ENCODE peak calls at places on chromosomes 11 and 22, in nine cellular contexts. L is adrenal gland, G is esophagus squamous epithelium, J is A549, E is spleen, P is heart left ventricle, H is ovary, K is prostate gland, S is right lobe of liver. B is an unnamed sample. For H3K4me1, the result is how much of the 10 kb centered on the place peaks cover.

GRCh38 chr11:102577182-102577581 is 46.6 kb upstream of the MMP7 start:
- DNase-seq in L (no peak), G (no peak), J (no peak), E (no peak), P (no peak), H (no peak), K (no peak), S (no peak), B (no peak)

GRCh38 chr22:39077513-39077840 is 402 bp downstream of the APOBEC3G start:
- DNase-seq in L (no peak), G (no peak), J (no peak), E (no peak), P (no peak), H (peak), K (no peak), S (no peak), B (no peak)

GRCh38 chr11:61111060-61111435 is 8.8 kb downstream of the CD5 start:
- DNase-seq in L (no peak), G (no peak), J (no peak), E (peak), P (no peak), H (no peak), K (no peak), S (peak), B (no peak)

GRCh38 chr11:74023291-74023690 is 14.4 kb upstream of the UCP3 start:
- DNase-seq in L (no peak), G (no peak), J (no peak), E (no peak), P (no peak), H (no peak), K (no peak), S (no peak), B (no peak)

GRCh38 chr11:64803846-64804345 is 882 bp upstream of the MAP4K2 start:
- DNase-seq in L (no peak), G (no peak), J (no peak), E (no peak), P (no peak), H (peak), K (no peak), S (peak), B (no peak)

GRCh38 chr11:77171885-77172665 is 44.0 kb downstream of the MYO7A start:
- DNase-seq in L (no peak), G (no peak), J (no peak), E (no peak), P (no peak), H (no peak), K (no peak), S (peak), B (no peak)

GRCh38 chr11:44943118-44943517 is 7.6 kb downstream of the TP53I11 start:
- DNase-seq in L (no peak), G (no peak), J (no peak), E (peak), P (no peak), H (no peak), K (no peak), S (no peak), B (no peak)

GRCh38 chr11:128931661-128932060 is 11.0 kb downstream of the TP53AIP1 start:
- DNase-seq in L (no peak), G (no peak), J (no peak), E (no peak), P (no peak), H (no peak), K (no peak), S (no peak), B (no peak)

GRCh38 chr22:33538277-33538885 is 381.9 kb downstream of the LARGE1 start:
- DNase-seq in L (peak), G (no peak), J (no peak), E (no peak), P (no peak), H (no peak), K (no peak), S (no peak), B (no peak)

GRCh38 chr11:2825261-2825885 is 60.2 kb downstream of the CDKN1C start:
- DNase-seq in L (peak), G (no peak), J (no peak), E (no peak), P (peak), H (peak), K (peak), S (peak), B (peak)

GRCh38 chr11:13126430-13126829 is 117.3 kb downstream of the RASSF10 start:
- DNase-seq in L (no peak), G (no peak), J (peak), E (no peak), P (no peak), H (no peak), K (no peak), S (no peak), B (no peak)

GRCh38 chr11:100855466-100856067 is 168.5 kb downstream of the ARHGAP42 start:
- DNase-seq in L (no peak), G (no peak), J (peak), E (no peak), P (no peak), H (no peak), K (no peak), S (no peak), B (no peak)

GRCh38 chr22:46023558-46023981 is 46.6 kb upstream of the WNT7B start:
- DNase-seq in L (no peak), G (no peak), J (no peak), E (peak), P (no peak), H (peak), K (no peak), S (peak), B (peak)

GRCh38 chr11:77656362-77656761 is 18.8 kb upstream of the CLNS1A start:
- DNase-seq in L (no peak), G (no peak), J (no peak), E (no peak), P (no peak), H (no peak), K (no peak), S (no peak), B (no peak)

GRCh38 chr11:62181097-62181496 is 8.9 kb upstream of the SCGB1D1 start:
- DNase-seq in L (no peak), G (no peak), J (no peak), E (no peak), P (no peak), H (no peak), K (no peak), S (no peak), B (no peak)

GRCh38 chr11:48108231-48109045 is 108.2 kb upstream of the OR4B1 start:
- DNase-seq in L (no peak), G (no peak), J (no peak), E (no peak), P (no peak), H (no peak), K (no peak), S (no peak), B (no peak)

GRCh38 chr11:96162816-96163499 is 180.0 kb downstream of the MAML2 start:
- DNase-seq in L (peak), G (no peak), J (no peak), E (no peak), P (peak), H (peak), K (no peak), S (no peak), B (no peak)

GRCh38 chr11:109697140-109697843 is 275.3 kb downstream of the C11orf87 start:
- DNase-seq in L (peak), G (no peak), J (peak), E (peak), P (no peak), H (no peak), K (no peak), S (no peak), B (no peak)

GRCh38 chr11:93020248-93021088 is 51.0 kb downstream of the MTNR1B start:
- DNase-seq in L (peak), G (no peak), J (peak), E (no peak), P (no peak), H (no peak), K (no peak), S (no peak), B (no peak)

GRCh38 chr22:47565607-47566006 is 803.2 kb downstream of the TBC1D22A start:
- DNase-seq in L (no peak), G (no peak), J (no peak), E (no peak), P (no peak), H (no peak), K (no peak), S (no peak), B (no peak)

GRCh38 chr11:116736763-116737162 is 36.0 kb downstream of the BUD13 start:
- DNase-seq in L (no peak), G (no peak), J (peak), E (peak), P (no peak), H (no peak), K (no peak), S (no peak), B (no peak)

GRCh38 chr11:95148421-95148820 is 58.8 kb downstream of the ENDOD1 start:
- DNase-seq in L (no peak), G (no peak), J (no peak), E (no peak), P (no peak), H (no peak), K (no peak), S (no peak), B (no peak)

GRCh38 chr22:35804421-35804820 is 86.7 kb downstream of the APOL5 start:
- DNase-seq in L (no peak), G (no peak), J (no peak), E (no peak), P (no peak), H (no peak), K (no peak), S (no peak), B (no peak)

GRCh38 chr11:128519353-128519752 is 68.0 kb downstream of the ETS1 start:
- DNase-seq in L (no peak), G (no peak), J (no peak), E (no peak), P (no peak), H (no peak), K (no peak), S (no peak), B (no peak)

GRCh38 chr11:119111361-119111925 is 4.3 kb downstream of the C2CD2L start:
- DNase-seq in L (no peak), G (no peak), J (no peak), E (no peak), P (no peak), H (no peak), K (no peak), S (no peak), B (no peak)

GRCh38 chr11:13680501-13681264 is 12.2 kb downstream of the FAR1 start:
- DNase-seq in L (no peak), G (no peak), J (no peak), E (no peak), P (peak), H (no peak), K (no peak), S (no peak), B (no peak)

GRCh38 chr11:107457205-107457557 is 444 bp downstream of the CWF19L2 start:
- DNase-seq in L (no peak), G (no peak), J (peak), E (no peak), P (no peak), H (no peak), K (no peak), S (no peak), B (no peak)

GRCh38 chr11:16902182-16902581 is 112.0 kb downstream of the PLEKHA7 start:
- DNase-seq in L (no peak), G (no peak), J (no peak), E (no peak), P (no peak), H (no peak), K (no peak), S (no peak), B (no peak)

GRCh38 chr11:124674168-124674517 is 439 bp downstream of the SPA17 start:
- DNase-seq in L (no peak), G (no peak), J (peak), E (no peak), P (no peak), H (no peak), K (no peak), S (no peak), B (no peak)

GRCh38 chr11:124670732-124671131 is 2.8 kb downstream of the SIAE start:
- DNase-seq in L (no peak), G (no peak), J (no peak), E (no peak), P (no peak), H (no peak), K (no peak), S (no peak), B (no peak)

GRCh38 chr11:124674571-124674970 is 867 bp downstream of the SPA17 start:
- DNase-seq in L (no peak), G (no peak), J (peak), E (no peak), P (no peak), H (no peak), K (no peak), S (no peak), B (no peak)

GRCh38 chr11:124673333-124674167 is at the start of the genes SIAE and SPA17:
- DNase-seq in L (peak), G (peak), J (peak), E (peak), P (peak), H (peak), K (peak), S (peak), B (peak)

GRCh38 chr11:124672531-124673215 is 866 bp downstream of the SIAE start:
- DNase-seq in L (no peak), G (no peak), J (no peak), E (no peak), P (no peak), H (no peak), K (no peak), S (no peak), B (no peak)
- TF ChIP-seq POLR2A in L (no peak), G (no peak), J (no peak), E (no peak), P (no peak), H (no peak), K (no peak), S (no peak), B (no peak)

DNA sequence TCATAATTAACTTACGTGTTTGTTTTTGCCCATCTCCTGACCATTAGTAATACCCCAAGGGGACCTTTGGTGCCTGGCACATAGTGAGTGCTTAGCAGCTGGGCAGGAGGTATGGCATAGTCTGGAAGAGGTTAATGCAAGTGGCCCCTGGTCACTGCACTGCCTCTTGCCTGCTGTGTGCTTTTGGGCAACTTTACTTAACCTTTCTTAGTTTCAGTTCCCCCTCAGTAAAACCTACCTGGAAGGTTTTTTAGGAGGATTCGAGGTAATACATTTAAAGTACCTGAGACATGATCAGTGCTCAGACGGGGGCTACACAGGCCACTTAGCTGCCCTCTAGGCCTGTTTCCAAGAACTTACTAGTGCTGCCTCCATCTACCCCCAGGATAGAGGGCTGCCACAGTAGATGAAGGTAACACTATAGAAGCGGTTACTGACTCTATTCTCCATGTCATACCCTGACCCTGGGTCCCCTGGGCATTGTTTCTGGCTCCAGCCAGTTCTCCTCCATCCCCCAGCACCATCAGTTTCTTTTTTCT is 3.4 kb downstream of the POLD4 start:
- DNase-seq in L (no peak), G (no peak), J (no peak), E (no peak), P (no peak), H (no peak), K (no peak), S (no peak), B (no peak)
- H3K4me1 ChIP-seq in L (under half), G (under half), J (half or more), E (half or more), P (under half), H (under half), K (under half), S (under half), B (under half)

GRCh38 chr22:19962246-19962908 is 20.8 kb upstream of the TXNRD2 start:
- DNase-seq in L (peak), G (no peak), J (peak), E (peak), P (peak), H (no peak), K (peak), S (peak), B (peak)
- TF ChIP-seq POLR2A in L (no peak), G (no peak), J (no peak), E (no peak), P (no peak), H (no peak), K (peak), S (no peak), B (no peak)

GRCh38 chr22:23214398-23214797 is 34.1 kb downstream of the BCR start:
- DNase-seq in L (no peak), G (no peak), J (no peak), E (peak), P (no peak), H (no peak), K (no peak), S (no peak), B (no peak)
- H3K4me1 ChIP-seq in L (under half), G (under half), J (under half), E (half or more), P (half or more), H (under half), K (under half), S (under half), B (under half)

GRCh38 chr11:59668950-59669610 is at the start of gene PATL1:
- DNase-seq in L (peak), G (peak), J (peak), E (peak), P (peak), H (peak), K (peak), S (peak), B (peak)
- TF ChIP-seq POLR2A in L (peak), G (peak), J (peak), E (peak), P (peak), H (peak), K (peak), S (peak), B (peak)

DNA sequence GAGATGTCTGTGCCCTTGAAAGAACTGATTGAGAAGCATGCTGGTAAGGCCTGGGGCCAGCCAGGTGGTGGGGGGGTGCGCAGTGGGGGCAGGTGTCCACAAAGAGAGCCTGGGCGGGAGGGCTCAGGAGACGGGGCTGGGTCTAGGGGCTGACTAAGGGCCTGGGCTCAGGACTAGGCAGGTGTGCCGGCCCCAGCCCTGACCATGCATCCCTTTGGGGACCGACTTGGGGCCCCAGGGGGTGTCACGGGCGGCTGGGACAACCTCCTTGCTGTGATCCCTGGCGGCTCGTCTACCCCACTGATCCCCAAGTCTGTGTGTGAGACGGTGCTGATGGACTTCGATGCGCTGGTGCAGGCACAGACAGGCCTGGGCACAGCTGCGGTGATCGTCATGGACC is 4.4 kb downstream of the NDUFV1 start:
- DNase-seq in L (no peak), G (no peak), J (no peak), E (peak), P (no peak), H (no peak), K (no peak), S (no peak), B (no peak)
- H3K4me1 ChIP-seq in L (under half), G (under half), J (under half), E (half or more), P (under half), H (under half), K (under half), S (under half), B (under half)